ENCODE peak calls at places on chromosomes 3 and 15, in ten cellular contexts. One of them, this sample, is unnamed.

GRCh38 chr3:52468336-52468735 is 12.9 kb downstream of the NISCH start:
- DNase-seq in tibial artery: no peak
- DNase-seq in CD8-positive, alpha-beta memory T cell: no peak
- DNase-seq in uterus: no peak
- DNase-seq in body of pancreas: no peak
- DNase-seq in CD8-positive, alpha-beta T cell: no peak
- DNase-seq in iPS DF 6.9: no peak
- DNase-seq in A549: no peak
- DNase-seq in kidney: peak; percentile 50
- DNase-seq in fibroblast of lung: peak; percentile 31
- DNase-seq in this sample: no peak

GRCh38 chr3:16463914-16464313 is 49.6 kb downstream of the RFTN1 start:
- DNase-seq in body of pancreas: no peak
- DNase-seq in uterus: no peak
- DNase-seq in kidney: no peak
- DNase-seq in tibial artery: no peak
- DNase-seq in A549: no peak
- DNase-seq in CD8-positive, alpha-beta T cell: no peak
- DNase-seq in CD8-positive, alpha-beta memory T cell: no peak
- DNase-seq in iPS DF 6.9: no peak
- DNase-seq in fibroblast of lung: no peak
- DNase-seq in this sample: no peak

GRCh38 chr3:142929109-142929508 is 34.4 kb downstream of the PAQR9 start:
- DNase-seq in tibial artery: no peak
- DNase-seq in body of pancreas: peak; percentile 55
- DNase-seq in CD8-positive, alpha-beta T cell: no peak
- DNase-seq in iPS DF 6.9: peak; percentile 54
- DNase-seq in kidney: no peak
- DNase-seq in uterus: no peak
- DNase-seq in CD8-positive, alpha-beta memory T cell: no peak
- DNase-seq in fibroblast of lung: peak; percentile 24
- DNase-seq in A549: peak; percentile 82
- DNase-seq in this sample: no peak

GRCh38 chr3:122003596-122003995 is 18.5 kb downstream of the ILDR1 start:
- DNase-seq in body of pancreas: no peak
- DNase-seq in CD8-positive, alpha-beta memory T cell: no peak
- DNase-seq in CD8-positive, alpha-beta T cell: no peak
- DNase-seq in kidney: no peak
- DNase-seq in fibroblast of lung: no peak
- DNase-seq in uterus: no peak
- DNase-seq in A549: no peak
- DNase-seq in tibial artery: no peak
- DNase-seq in iPS DF 6.9: no peak
- DNase-seq in this sample: no peak

GRCh38 chr3:54670269-54671000 is 257.4 kb downstream of the LRTM1 start:
- DNase-seq in A549: no peak
- DNase-seq in uterus: no peak
- DNase-seq in body of pancreas: no peak
- DNase-seq in CD8-positive, alpha-beta T cell: no peak
- DNase-seq in fibroblast of lung: no peak
- DNase-seq in CD8-positive, alpha-beta memory T cell: no peak
- DNase-seq in kidney: no peak
- DNase-seq in tibial artery: no peak
- DNase-seq in iPS DF 6.9: no peak
- DNase-seq in this sample: no peak

GRCh38 chr15:25061808-25062550 is 107.2 kb downstream of the SNRPN start:
- DNase-seq in fibroblast of lung: no peak
- DNase-seq in A549: no peak
- DNase-seq in CD8-positive, alpha-beta memory T cell: peak; percentile 13
- DNase-seq in CD8-positive, alpha-beta T cell: no peak
- DNase-seq in uterus: peak; percentile 2
- DNase-seq in kidney: peak; percentile 29
- DNase-seq in tibial artery: peak; percentile 50
- DNase-seq in iPS DF 6.9: no peak
- DNase-seq in body of pancreas: peak; percentile 5
- DNase-seq in this sample: no peak

GRCh38 chr15:90212221-90213079 is 11.3 kb downstream of the SEMA4B start:
- DNase-seq in fibroblast of lung: no peak
- DNase-seq in uterus: no peak
- DNase-seq in tibial artery: no peak
- DNase-seq in CD8-positive, alpha-beta T cell: no peak
- DNase-seq in A549: no peak
- DNase-seq in iPS DF 6.9: no peak
- DNase-seq in kidney: peak; percentile 82
- DNase-seq in body of pancreas: peak; percentile 68
- DNase-seq in CD8-positive, alpha-beta memory T cell: no peak
- DNase-seq in this sample: no peak

GRCh38 chr3:139534992-139535879 is 4.3 kb downstream of the RBP1 start:
- DNase-seq in uterus: peak; percentile 83
- DNase-seq in iPS DF 6.9: no peak
- DNase-seq in body of pancreas: peak; percentile 89
- DNase-seq in fibroblast of lung: peak; percentile 90
- DNase-seq in tibial artery: peak; percentile 89
- DNase-seq in A549: no peak
- DNase-seq in CD8-positive, alpha-beta T cell: no peak
- DNase-seq in CD8-positive, alpha-beta memory T cell: no peak
- DNase-seq in kidney: peak; percentile 86
- DNase-seq in this sample: peak; percentile 91

GRCh38 chr15:70430029-70430428 is 332.3 kb upstream of the TLE3 start:
- DNase-seq in body of pancreas: no peak
- DNase-seq in fibroblast of lung: peak; percentile 74
- DNase-seq in CD8-positive, alpha-beta T cell: no peak
- DNase-seq in CD8-positive, alpha-beta memory T cell: no peak
- DNase-seq in tibial artery: no peak
- DNase-seq in A549: peak; percentile 87
- DNase-seq in uterus: no peak
- DNase-seq in iPS DF 6.9: no peak
- DNase-seq in kidney: no peak
- DNase-seq in this sample: no peak

GRCh38 chr3:186307594-186307993 is 54.4 kb downstream of the DGKG start:
- DNase-seq in fibroblast of lung: peak; percentile 69
- DNase-seq in A549: peak; percentile 24
- DNase-seq in CD8-positive, alpha-beta T cell: no peak
- DNase-seq in body of pancreas: no peak
- DNase-seq in CD8-positive, alpha-beta memory T cell: no peak
- DNase-seq in iPS DF 6.9: no peak
- DNase-seq in uterus: no peak
- DNase-seq in tibial artery: no peak
- DNase-seq in kidney: no peak
- DNase-seq in this sample: no peak

DNA sequence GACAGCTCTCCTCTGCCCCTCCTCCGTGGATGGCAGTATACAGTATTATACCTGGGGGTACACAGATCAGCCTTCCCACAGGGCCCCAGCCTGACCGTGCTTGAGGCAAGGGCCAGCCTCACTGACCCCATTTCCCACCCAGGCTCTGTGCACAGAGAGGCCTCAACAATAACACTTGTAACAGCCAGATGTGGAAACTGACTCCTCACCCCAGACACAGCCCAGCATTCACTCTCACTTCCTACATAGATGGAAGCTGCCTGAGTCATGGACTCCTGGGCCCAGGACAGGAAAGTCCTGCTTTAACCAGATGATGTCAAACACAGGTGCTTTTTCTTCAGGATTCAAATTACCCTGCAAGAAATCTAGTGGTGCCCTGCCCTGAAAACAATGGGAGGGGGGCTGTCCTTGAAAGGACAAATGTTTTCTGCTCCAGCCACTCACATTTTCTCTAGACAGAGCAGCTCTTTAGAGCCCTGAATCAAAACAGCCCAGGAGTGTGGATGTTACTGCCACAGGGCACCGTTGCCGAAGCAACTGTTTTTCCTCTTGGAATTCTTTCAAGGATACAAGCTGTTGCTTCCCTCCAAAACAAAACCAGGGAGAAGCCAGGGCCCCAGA is 16.4 kb downstream of the CCDC12 start:
- DNase-seq in tibial artery: peak; percentile 56
- DNase-seq in uterus: no peak
- DNase-seq in A549: no peak
- DNase-seq in CD8-positive, alpha-beta memory T cell: no peak
- DNase-seq in body of pancreas: peak; percentile 47
- DNase-seq in fibroblast of lung: peak; percentile 26
- DNase-seq in kidney: peak; percentile 63
- DNase-seq in CD8-positive, alpha-beta T cell: no peak
- DNase-seq in iPS DF 6.9: no peak
- DNase-seq in this sample: no peak
- H3K4me1 ChIP-seq in tibial artery: no peaks in the 10 kb centered on the region
- H3K4me1 ChIP-seq in uterus: peaks cover 25% of the 10 kb centered on the region
- H3K4me1 ChIP-seq in A549: peaks cover 70% of the 10 kb centered on the region
- H3K4me1 ChIP-seq in CD8-positive, alpha-beta memory T cell: peaks cover 74% of the 10 kb centered on the region
- H3K4me1 ChIP-seq in body of pancreas: peaks cover 75% of the 10 kb centered on the region
- H3K4me1 ChIP-seq in fibroblast of lung: peaks cover 4% of the 10 kb centered on the region
- H3K4me1 ChIP-seq in kidney: peaks cover 40% of the 10 kb centered on the region
- H3K4me1 ChIP-seq in CD8-positive, alpha-beta T cell: peaks cover 65% of the 10 kb centered on the region
- H3K4me1 ChIP-seq in iPS DF 6.9: peaks cover 4% of the 10 kb centered on the region
- H3K4me1 ChIP-seq in this sample: peaks cover 70% of the 10 kb centered on the region

DNA sequence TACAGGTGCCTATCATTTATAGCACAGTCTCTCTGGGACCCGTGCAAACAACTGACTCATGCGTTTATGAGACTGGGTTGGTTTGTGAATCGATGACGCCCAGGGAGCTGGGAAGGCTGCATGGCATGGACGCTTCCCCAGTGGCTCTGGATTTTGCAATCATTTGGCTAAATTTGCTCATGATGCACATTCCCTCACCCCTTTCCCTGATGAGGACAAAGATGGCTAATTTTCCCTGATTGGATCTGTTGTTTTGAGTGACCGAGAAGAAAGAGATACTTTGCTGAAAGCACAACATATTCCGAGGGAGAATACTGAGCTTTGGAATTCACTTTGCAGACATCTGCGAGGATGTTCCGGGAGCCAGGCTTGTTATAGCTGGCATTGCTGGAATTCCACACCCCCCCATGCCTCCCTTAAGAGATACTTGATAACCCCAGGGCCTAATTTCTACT is 51.1 kb downstream of the CGNL1 start:
- DNase-seq in CD8-positive, alpha-beta T cell: no peak
- DNase-seq in body of pancreas: no peak
- DNase-seq in A549: peak; percentile 70
- DNase-seq in uterus: no peak
- DNase-seq in iPS DF 6.9: no peak
- DNase-seq in CD8-positive, alpha-beta memory T cell: no peak
- DNase-seq in kidney: no peak
- DNase-seq in fibroblast of lung: peak; percentile 44
- DNase-seq in tibial artery: no peak
- DNase-seq in this sample: peak; percentile 83
- H3K4me3 ChIP-seq in CD8-positive, alpha-beta T cell: no peak overlapping the region
- H3K4me3 ChIP-seq in body of pancreas: no peak overlapping the region
- H3K4me3 ChIP-seq in A549: no peak overlapping the region
- H3K4me3 ChIP-seq in uterus: no peak overlapping the region
- H3K4me3 ChIP-seq in iPS DF 6.9: no peak overlapping the region
- H3K4me3 ChIP-seq in CD8-positive, alpha-beta memory T cell: no peak overlapping the region
- H3K4me3 ChIP-seq in kidney: no peak overlapping the region
- H3K4me3 ChIP-seq in fibroblast of lung: no peak overlapping the region
- H3K4me3 ChIP-seq in tibial artery: no peak overlapping the region
- H3K4me3 ChIP-seq in this sample: no peak overlapping the region

DNA sequence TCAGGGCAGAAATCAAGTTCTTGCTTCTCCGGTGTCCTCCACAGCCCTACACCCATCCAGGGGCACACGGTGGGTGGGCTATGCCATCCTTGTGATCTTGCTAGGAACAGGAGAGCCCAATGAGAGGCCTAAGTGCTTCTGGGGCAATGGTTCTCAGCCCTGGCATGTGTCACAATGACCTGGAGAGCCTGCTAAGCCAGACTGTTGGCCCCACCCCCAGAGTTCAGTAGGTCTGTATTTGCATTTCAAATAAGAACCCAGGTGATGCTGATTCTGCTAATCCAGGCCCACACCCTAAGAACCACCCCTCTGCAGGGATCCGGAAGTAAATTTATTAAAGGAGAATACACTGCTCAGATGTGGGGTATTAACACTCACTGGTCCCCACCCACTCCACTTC is 57.9 kb downstream of the RORA start:
- DNase-seq in kidney: no peak
- DNase-seq in tibial artery: no peak
- DNase-seq in CD8-positive, alpha-beta T cell: no peak
- DNase-seq in uterus: no peak
- DNase-seq in iPS DF 6.9: no peak
- DNase-seq in fibroblast of lung: no peak
- DNase-seq in body of pancreas: no peak
- DNase-seq in CD8-positive, alpha-beta memory T cell: no peak
- DNase-seq in A549: no peak
- DNase-seq in this sample: no peak
- H3K4me1 ChIP-seq in kidney: no peaks in the 10 kb centered on the region
- H3K4me1 ChIP-seq in tibial artery: no peaks in the 10 kb centered on the region
- H3K4me1 ChIP-seq in CD8-positive, alpha-beta T cell: peaks cover 13% of the 10 kb centered on the region
- H3K4me1 ChIP-seq in uterus: no peaks in the 10 kb centered on the region
- H3K4me1 ChIP-seq in iPS DF 6.9: peaks cover 21% of the 10 kb centered on the region
- H3K4me1 ChIP-seq in fibroblast of lung: no peaks in the 10 kb centered on the region
- H3K4me1 ChIP-seq in body of pancreas: no peaks in the 10 kb centered on the region
- H3K4me1 ChIP-seq in CD8-positive, alpha-beta memory T cell: peaks cover 14% of the 10 kb centered on the region
- H3K4me1 ChIP-seq in A549: no peaks in the 10 kb centered on the region
- H3K4me1 ChIP-seq in this sample: peaks cover 7% of the 10 kb centered on the region

GRCh38 chr3:23811919-23812318 is 6.2 kb downstream of the UBE2E1 start:
- DNase-seq in A549: no peak
- DNase-seq in body of pancreas: no peak
- DNase-seq in tibial artery: no peak
- DNase-seq in uterus: no peak
- DNase-seq in CD8-positive, alpha-beta T cell: no peak
- DNase-seq in iPS DF 6.9: no peak
- DNase-seq in fibroblast of lung: no peak
- DNase-seq in CD8-positive, alpha-beta memory T cell: no peak
- DNase-seq in kidney: no peak
- DNase-seq in this sample: no peak
- H3K4me3 ChIP-seq in A549: peak overlapping the region; percentile 66
- H3K4me3 ChIP-seq in body of pancreas: no peak overlapping the region
- H3K4me3 ChIP-seq in tibial artery: no peak overlapping the region
- H3K4me3 ChIP-seq in uterus: no peak overlapping the region
- H3K4me3 ChIP-seq in CD8-positive, alpha-beta T cell: no peak overlapping the region
- H3K4me3 ChIP-seq in iPS DF 6.9: no peak overlapping the region
- H3K4me3 ChIP-seq in fibroblast of lung: no peak overlapping the region
- H3K4me3 ChIP-seq in CD8-positive, alpha-beta memory T cell: no peak overlapping the region
- H3K4me3 ChIP-seq in kidney: no peak overlapping the region
- H3K4me3 ChIP-seq in this sample: no peak overlapping the region

GRCh38 chr3:49346797-49347251 is 7.0 kb upstream of the USP4 start:
- DNase-seq in tibial artery: no peak
- DNase-seq in kidney: no peak
- DNase-seq in uterus: no peak
- DNase-seq in body of pancreas: no peak
- DNase-seq in A549: no peak
- DNase-seq in iPS DF 6.9: no peak
- DNase-seq in CD8-positive, alpha-beta memory T cell: no peak
- DNase-seq in CD8-positive, alpha-beta T cell: no peak
- DNase-seq in fibroblast of lung: peak; percentile 44
- DNase-seq in this sample: no peak
- H3K4me1 ChIP-seq in tibial artery: no peaks in the 10 kb centered on the region
- H3K4me1 ChIP-seq in kidney: peaks cover 6% of the 10 kb centered on the region
- H3K4me1 ChIP-seq in uterus: no peaks in the 10 kb centered on the region
- H3K4me1 ChIP-seq in body of pancreas: no peaks in the 10 kb centered on the region
- H3K4me1 ChIP-seq in A549: peaks cover 26% of the 10 kb centered on the region
- H3K4me1 ChIP-seq in iPS DF 6.9: no peaks in the 10 kb centered on the region
- H3K4me1 ChIP-seq in CD8-positive, alpha-beta memory T cell: peaks cover 15% of the 10 kb centered on the region
- H3K4me1 ChIP-seq in CD8-positive, alpha-beta T cell: peaks cover 2% of the 10 kb centered on the region
- H3K4me1 ChIP-seq in fibroblast of lung: peaks cover 4% of the 10 kb centered on the region
- H3K4me1 ChIP-seq in this sample: no peaks in the 10 kb centered on the region

This sample was measured in right atrium auricular region.